ENCODE peak calls at places on chromosomes 7 and 10, in eight cellular contexts. One of them, this sample, is unnamed.

GRCh38 chr10:112904000-112904399 is 46.0 kb upstream of the TCF7L2 start:
- DNase-seq in gastrocnemius medialis: no peak
- DNase-seq in T-cell: no peak
- DNase-seq in upper lobe of right lung: no peak
- DNase-seq in nephron progenitor cell: no peak
- DNase-seq in endodermal cell: no peak
- DNase-seq in activated CD8-positive, alpha-beta T cell treated with anti-CD3 and anti-CD28 coated beads for 36 hours: no peak
- DNase-seq in Caki2: peak; percentile 59
- DNase-seq in this sample: no peak

GRCh38 chr7:74476546-74477095 is 22.9 kb downstream of the GTF2IRD1 start:
- DNase-seq in activated CD8-positive, alpha-beta T cell treated with anti-CD3 and anti-CD28 coated beads for 36 hours: no peak
- DNase-seq in nephron progenitor cell: no peak
- DNase-seq in gastrocnemius medialis: no peak
- DNase-seq in Caki2: no peak
- DNase-seq in endodermal cell: no peak
- DNase-seq in upper lobe of right lung: peak; percentile 71
- DNase-seq in T-cell: no peak
- DNase-seq in this sample: no peak

GRCh38 chr7:123624527-123625183 is 23.0 kb downstream of the ASB15 start:
- DNase-seq in nephron progenitor cell: peak; percentile 65
- DNase-seq in gastrocnemius medialis: no peak
- DNase-seq in T-cell: peak; percentile 46
- DNase-seq in upper lobe of right lung: peak; percentile 67
- DNase-seq in Caki2: peak; percentile 30
- DNase-seq in endodermal cell: peak; percentile 94
- DNase-seq in activated CD8-positive, alpha-beta T cell treated with anti-CD3 and anti-CD28 coated beads for 36 hours: peak; percentile 87
- DNase-seq in this sample: peak; percentile 78

GRCh38 chr10:50651808-50652207 is 28.1 kb upstream of the SGMS1 start:
- DNase-seq in Caki2: no peak
- DNase-seq in nephron progenitor cell: no peak
- DNase-seq in gastrocnemius medialis: no peak
- DNase-seq in endodermal cell: no peak
- DNase-seq in T-cell: no peak
- DNase-seq in activated CD8-positive, alpha-beta T cell treated with anti-CD3 and anti-CD28 coated beads for 36 hours: no peak
- DNase-seq in upper lobe of right lung: no peak
- DNase-seq in this sample: no peak

GRCh38 chr10:1520909-1521565 is 216.3 kb downstream of the ADARB2 start:
- DNase-seq in endodermal cell: peak; percentile 51
- DNase-seq in nephron progenitor cell: no peak
- DNase-seq in T-cell: no peak
- DNase-seq in activated CD8-positive, alpha-beta T cell treated with anti-CD3 and anti-CD28 coated beads for 36 hours: no peak
- DNase-seq in Caki2: no peak
- DNase-seq in gastrocnemius medialis: no peak
- DNase-seq in upper lobe of right lung: no peak
- DNase-seq in this sample: no peak

GRCh38 chr7:93178213-93178612 is 30.0 kb upstream of the SAMD9L start:
- DNase-seq in T-cell: no peak
- DNase-seq in Caki2: no peak
- DNase-seq in upper lobe of right lung: no peak
- DNase-seq in nephron progenitor cell: no peak
- DNase-seq in gastrocnemius medialis: no peak
- DNase-seq in endodermal cell: no peak
- DNase-seq in activated CD8-positive, alpha-beta T cell treated with anti-CD3 and anti-CD28 coated beads for 36 hours: no peak
- DNase-seq in this sample: no peak

GRCh38 chr7:46178685-46179084 is 257.6 kb upstream of the IGFBP3 start:
- DNase-seq in Caki2: no peak
- DNase-seq in upper lobe of right lung: no peak
- DNase-seq in nephron progenitor cell: no peak
- DNase-seq in activated CD8-positive, alpha-beta T cell treated with anti-CD3 and anti-CD28 coated beads for 36 hours: no peak
- DNase-seq in T-cell: no peak
- DNase-seq in endodermal cell: no peak
- DNase-seq in gastrocnemius medialis: no peak
- DNase-seq in this sample: no peak

GRCh38 chr7:90607196-90607595 is 11.1 kb downstream of the CDK14 start:
- DNase-seq in T-cell: no peak
- DNase-seq in nephron progenitor cell: no peak
- DNase-seq in Caki2: no peak
- DNase-seq in activated CD8-positive, alpha-beta T cell treated with anti-CD3 and anti-CD28 coated beads for 36 hours: no peak
- DNase-seq in upper lobe of right lung: no peak
- DNase-seq in endodermal cell: no peak
- DNase-seq in gastrocnemius medialis: no peak
- DNase-seq in this sample: no peak

GRCh38 chr10:17512341-17513001 is 58.1 kb upstream of the ST8SIA6 start:
- DNase-seq in upper lobe of right lung: no peak
- DNase-seq in endodermal cell: no peak
- DNase-seq in activated CD8-positive, alpha-beta T cell treated with anti-CD3 and anti-CD28 coated beads for 36 hours: no peak
- DNase-seq in T-cell: no peak
- DNase-seq in nephron progenitor cell: no peak
- DNase-seq in Caki2: peak; percentile 96
- DNase-seq in gastrocnemius medialis: no peak
- DNase-seq in this sample: peak; percentile 12

This sample was measured in GM12865.